ENCODE peak calls at places on chromosomes 7 and 10, in five cellular contexts. H is breast epithelium, A is epithelial cell of esophagus, W is PC-9, J is ascending aorta. R is an unnamed sample.

GRCh38 chr7:124603066-124603465 is 162.5 kb downstream of the GPR37 start:
- DNase-seq in W (no peak), H (no peak), J (no peak), A (peak; percentile 72), R (no peak)

GRCh38 chr7:140229591-140230516 is 53.1 kb upstream of the KDM7A start:
- DNase-seq in J (no peak), W (no peak), H (no peak), A (no peak), R (no peak)

GRCh38 chr7:157151626-157152339 is 13.1 kb downstream of the UBE3C start:
- DNase-seq in J (no peak), A (no peak), H (no peak), W (no peak), R (no peak)

GRCh38 chr10:49649294-49649693 is 30.2 kb upstream of the C10orf53 start:
- DNase-seq in A (no peak), J (peak; percentile 37), H (no peak), W (no peak), R (no peak)

GRCh38 chr7:74020396-74020795 is 7.6 kb upstream of the ELN start:
- DNase-seq in J (no peak), H (no peak), W (no peak), A (no peak), R (no peak)

GRCh38 chr10:78438094-78438906 is 404.6 kb downstream of the RPS24 start:
- DNase-seq in H (no peak), A (no peak), W (no peak), J (peak; percentile 41), R (no peak)

GRCh38 chr7:140673063-140673769 is 471 bp downstream of the ADCK2 start:
- DNase-seq in W (peak; percentile 77), J (peak; percentile 67), H (peak; percentile 57), A (peak; percentile 61), R (no peak)

GRCh38 chr7:120725376-120726039 is 132.4 kb downstream of the TSPAN12 start:
- DNase-seq in J (no peak), A (peak; percentile 43), H (no peak), W (no peak), R (no peak)

GRCh38 chr10:14801693-14802092 is 27.0 kb upstream of the FAM107B start:
- DNase-seq in J (no peak), A (no peak), W (no peak), H (no peak), R (no peak)

DNA sequence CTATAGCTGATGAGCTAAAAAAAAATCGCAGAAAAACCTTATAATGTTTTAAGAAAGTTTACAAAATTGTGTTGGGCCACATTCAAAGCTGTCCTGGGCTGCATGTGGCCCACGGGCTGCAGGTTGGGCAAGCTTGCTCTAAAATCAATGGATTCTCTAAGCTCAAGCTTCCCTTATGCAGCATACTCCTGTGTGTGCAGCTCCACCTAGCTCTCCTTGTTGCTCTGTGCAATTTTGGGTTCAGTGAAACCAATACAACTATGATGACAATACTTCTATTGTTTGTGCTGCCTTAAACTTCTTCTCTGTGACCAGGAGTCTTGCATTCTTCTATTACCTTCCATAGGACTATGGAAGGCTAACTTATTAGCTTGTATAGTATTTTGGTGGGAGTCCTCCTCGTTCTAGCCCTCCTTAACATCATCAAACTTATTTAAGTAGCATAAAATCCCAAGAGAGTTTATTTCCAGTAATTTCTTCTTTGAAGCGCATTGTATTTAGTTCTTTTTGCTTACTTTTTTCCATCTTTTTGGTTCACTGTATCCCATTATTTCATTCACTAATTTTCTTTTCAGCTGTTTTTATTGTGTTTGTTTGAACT is 170.9 kb upstream of the SMIM30 start:
- DNase-seq in W (no peak), J (no peak), H (no peak), A (peak; percentile 66), R (no peak)
- TF ChIP-seq CTCF in W (peak; percentile 27), J (peak; percentile 25), H (no peak), A (peak; percentile 78), R (no peak)

DNA sequence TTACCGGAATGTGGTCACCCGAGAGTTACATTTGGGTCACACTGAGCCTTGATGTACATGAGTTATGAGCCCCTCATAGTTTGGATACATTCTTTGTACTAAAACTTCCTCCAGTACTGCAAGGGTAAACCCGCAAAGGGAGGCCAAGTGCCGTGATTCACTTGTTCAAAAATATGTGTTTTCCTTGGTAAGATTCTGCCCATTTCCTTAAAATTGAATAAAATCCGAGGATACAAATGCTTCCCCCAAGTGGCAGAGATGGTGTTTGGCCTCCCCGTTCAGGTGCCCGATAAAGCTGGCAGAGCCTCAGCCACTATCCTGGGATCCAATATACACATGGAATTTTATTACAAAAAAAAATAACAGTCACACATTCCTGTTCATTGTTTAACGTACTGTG is 268.3 kb downstream of the DIP2C start:
- DNase-seq in W (no peak), A (no peak), J (no peak), H (no peak), R (no peak)
- TF ChIP-seq CTCF in W (no peak), A (no peak), J (peak; percentile 25), H (no peak), R (no peak)

GRCh38 chr10:55628260-55628701 is 732.8 kb downstream of the ZWINT start:
- DNase-seq in J (no peak), W (no peak), A (no peak), H (no peak), R (no peak)
- TF ChIP-seq CTCF in J (no peak), W (no peak), A (no peak), H (no peak), R (no peak)

GRCh38 chr7:36128448-36129047 is 24.5 kb upstream of the EEPD1 start:
- DNase-seq in W (peak; percentile 82), A (peak; percentile 92), J (peak; percentile 93), H (peak; percentile 84), R (no peak)
- TF ChIP-seq CTCF in W (peak; percentile 100), A (peak; percentile 66), J (peak; percentile 73), H (peak; percentile 89), R (no peak)

DNA sequence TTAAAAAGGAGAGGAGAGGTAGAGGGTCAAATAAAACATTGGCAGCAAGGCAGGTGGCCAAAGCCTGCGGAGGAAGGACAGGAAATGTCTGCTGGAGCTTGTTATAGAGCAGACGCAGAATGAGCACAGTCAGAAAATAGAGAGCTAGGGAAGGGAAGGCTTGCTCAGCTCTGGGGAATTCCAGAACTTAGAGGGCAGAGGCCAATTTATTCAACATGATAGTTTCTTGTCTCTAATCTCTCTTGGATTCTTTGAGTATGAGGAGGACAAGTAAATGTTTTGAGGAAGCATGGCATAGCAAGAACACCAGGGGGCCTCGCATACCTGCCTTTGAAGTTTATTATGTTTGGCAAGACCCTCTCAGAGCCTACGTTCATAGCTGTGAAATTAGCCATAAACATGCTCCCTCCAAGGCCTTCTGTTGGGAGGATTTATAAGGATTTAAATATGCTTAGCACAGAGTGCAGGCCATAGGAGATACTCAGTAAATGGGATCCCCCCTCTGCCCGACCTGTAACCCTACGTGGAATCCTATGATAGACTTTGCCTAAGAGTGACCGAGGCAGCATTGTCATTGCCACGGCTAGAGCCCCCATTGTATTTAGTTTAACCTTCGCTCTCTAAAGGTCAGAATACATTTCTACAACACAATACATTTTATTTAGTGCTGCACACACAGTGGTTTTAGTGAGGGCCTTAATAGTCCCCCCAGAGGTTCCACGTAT is 293.9 kb downstream of the CCDC3 start:
- DNase-seq in W (peak; percentile 47), H (no peak), J (peak; percentile 78), A (peak; percentile 88), R (no peak)
- TF ChIP-seq CTCF in W (peak; percentile 64), H (peak; percentile 40), J (no peak), A (peak; percentile 48), R (no peak)

GRCh38 chr7:92075455-92076158 is 58.7 kb downstream of the CYP51A1 start:
- DNase-seq in J (no peak), W (no peak), H (no peak), A (peak; percentile 38), R (no peak)

GRCh38 chr7:92076509-92076908 is 57.8 kb downstream of the CYP51A1 start:
- DNase-seq in J (no peak), W (peak; percentile 14), A (peak; percentile 91), H (no peak), R (no peak)

GRCh38 chr7:92072708-92073107 is 61.6 kb downstream of the CYP51A1 start:
- DNase-seq in W (no peak), J (no peak), A (no peak), H (no peak), R (no peak)

GRCh38 chr7:92071032-92071431 is 63.2 kb downstream of the CYP51A1 start:
- DNase-seq in W (no peak), J (no peak), A (no peak), H (no peak), R (no peak)
- TF ChIP-seq CTCF in W (no peak), J (no peak), A (no peak), H (no peak), R (no peak)

GRCh38 chr7:47233996-47234395 is 347.9 kb downstream of the TNS3 start:
- DNase-seq in A (no peak), J (no peak), H (no peak), W (no peak), R (no peak)

GRCh38 chr7:47231081-47231480 is 350.8 kb downstream of the TNS3 start:
- DNase-seq in H (no peak), W (no peak), J (no peak), A (no peak), R (no peak)

GRCh38 chr7:47236480-47237208 is 345.3 kb downstream of the TNS3 start:
- DNase-seq in W (no peak), J (no peak), A (no peak), H (no peak), R (no peak)

GRCh38 chr7:47231627-47232026 is 350.3 kb downstream of the TNS3 start:
- DNase-seq in W (no peak), J (no peak), A (no peak), H (no peak), R (no peak)

GRCh38 chr7:47232751-47233412 is 349.0 kb downstream of the TNS3 start:
- DNase-seq in W (no peak), H (no peak), J (no peak), A (no peak), R (no peak)
- TF ChIP-seq CTCF in W (no peak), H (no peak), J (no peak), A (no peak), R (no peak)

GRCh38 chr7:36368496-36368895 is 21.2 kb upstream of the ANLN start:
- DNase-seq in A (no peak), W (no peak), H (no peak), J (no peak), R (no peak)
- TF ChIP-seq CTCF in A (no peak), W (no peak), H (no peak), J (no peak), R (no peak)

GRCh38 chr10:124668517-124669051 is 75.6 kb downstream of the FAM53B start:
- DNase-seq in H (no peak), J (no peak), A (no peak), W (no peak), R (no peak)
- TF ChIP-seq CTCF in H (no peak), J (no peak), A (no peak), W (no peak), R (no peak)